ENCODE peak calls at places on chromosome 13, in eight cellular contexts. Z is stimulated activated CD8-positive, alpha-beta memory T cell treated with anti-CD3 and anti-CD28 coated beads, Interleukin-4, amount 100 ng/mL, for 48 hours; D is progenitor cell of endocrine pancreas; K is nucleus accumbens; F is NCI-H345; Q is left cardiac atrium; W is fibroblast of mammary gland; R is AG09319. I is an unnamed sample.

GRCh38 chr13:97879646-97880297 is 73.7 kb upstream of the IPO5 start:
- DNase-seq in Z (no peak), D (no peak), K (no peak), F (no peak), Q (no peak), W (peak), R (peak), I (no peak)

GRCh38 chr13:99658266-99658991 is 157.2 kb downstream of the TM9SF2 start:
- DNase-seq in Z (peak), D (peak), K (peak), F (peak), Q (peak), W (peak), R (peak), I (peak)

GRCh38 chr13:47672982-47673670 is 327.9 kb downstream of the SUCLA2 start:
- DNase-seq in Z (no peak), D (no peak), K (no peak), F (no peak), Q (peak), W (peak), R (peak), I (no peak)

GRCh38 chr13:76968041-76968440 is 19.7 kb downstream of the ACOD1 start:
- DNase-seq in Z (no peak), D (no peak), K (no peak), F (no peak), Q (no peak), W (no peak), R (no peak), I (peak)

GRCh38 chr13:32264407-32264806 is 50.8 kb downstream of the ZAR1L start:
- DNase-seq in Z (no peak), D (no peak), K (no peak), F (no peak), Q (peak), W (peak), R (no peak), I (no peak)

GRCh38 chr13:41780736-41781708 is 179.9 kb downstream of the VWA8 start:
- DNase-seq in Z (no peak), D (no peak), K (no peak), F (no peak), Q (no peak), W (peak), R (peak), I (no peak)

GRCh38 chr13:27110056-27110746 is 61.4 kb downstream of the USP12 start:
- DNase-seq in Z (no peak), D (no peak), K (no peak), F (no peak), Q (no peak), W (no peak), R (no peak), I (no peak)

GRCh38 chr13:99059498-99060070 is 81.7 kb upstream of the DOCK9 start:
- DNase-seq in Z (no peak), D (no peak), K (no peak), F (no peak), Q (no peak), W (no peak), R (no peak), I (no peak)

GRCh38 chr13:39498471-39499114 is 104.4 kb downstream of the LHFPL6 start:
- DNase-seq in Z (no peak), D (no peak), K (no peak), F (peak), Q (no peak), W (no peak), R (no peak), I (no peak)

GRCh38 chr13:24068472-24068871 is 92.0 kb upstream of the SPATA13 start:
- DNase-seq in Z (no peak), D (no peak), K (no peak), F (no peak), Q (no peak), W (no peak), R (no peak), I (no peak)

GRCh38 chr13:28743499-28744083 is 24.8 kb upstream of the SLC46A3 start:
- DNase-seq in Z (no peak), D (no peak), K (no peak), F (no peak), Q (no peak), W (no peak), R (no peak), I (peak)

GRCh38 chr13:108943842-108944241 is 314.4 kb downstream of the MYO16 start:
- DNase-seq in Z (no peak), D (no peak), K (no peak), F (no peak), Q (no peak), W (no peak), R (no peak), I (no peak)

GRCh38 chr13:111324736-111325135 is 4.3 kb downstream of the TEX29 start:
- DNase-seq in Z (no peak), D (no peak), K (no peak), F (no peak), Q (no peak), W (no peak), R (no peak), I (no peak)

GRCh38 chr13:65677906-65678305 is 1552.2 kb downstream of the PCDH9 start:
- DNase-seq in Z (no peak), D (no peak), K (no peak), F (no peak), Q (no peak), W (peak), R (no peak), I (no peak)

GRCh38 chr13:111158136-111158805 is 43.2 kb downstream of the ARHGEF7 start:
- DNase-seq in Z (no peak), D (no peak), K (no peak), F (no peak), Q (no peak), W (no peak), R (no peak), I (no peak)

GRCh38 chr13:43293986-43294880 is 270.8 kb downstream of the DNAJC15 start:
- DNase-seq in Z (no peak), D (no peak), K (no peak), F (no peak), Q (no peak), W (no peak), R (no peak), I (no peak)

GRCh38 chr13:35179494-35179893 is 237.4 kb downstream of the NBEA start:
- DNase-seq in Z (no peak), D (no peak), K (no peak), F (no peak), Q (no peak), W (no peak), R (no peak), I (no peak)

GRCh38 chr13:46754812-46755211 is 42.1 kb downstream of the ESD start:
- DNase-seq in Z (no peak), D (no peak), K (no peak), F (no peak), Q (no peak), W (no peak), R (no peak), I (no peak)

GRCh38 chr13:94079876-94080275 is 399.6 kb downstream of the DCT start:
- DNase-seq in Z (no peak), D (no peak), K (no peak), F (no peak), Q (no peak), W (peak), R (peak), I (no peak)

GRCh38 chr13:20801704-20802103 is 27.9 kb upstream of the EEF1AKMT1 start:
- DNase-seq in Z (no peak), D (no peak), K (no peak), F (no peak), Q (no peak), W (no peak), R (no peak), I (no peak)

GRCh38 chr13:66069570-66069969 is 1160.6 kb downstream of the PCDH9 start:
- DNase-seq in Z (no peak), D (no peak), K (no peak), F (no peak), Q (no peak), W (peak), R (no peak), I (no peak)

GRCh38 chr13:81051873-81052272 is 710.9 kb upstream of the SPRY2 start:
- DNase-seq in Z (no peak), D (no peak), K (no peak), F (peak), Q (no peak), W (peak), R (no peak), I (no peak)

I was measured in endodermal cell.